ENCODE peak calls at places on chromosome 3, in nine cellular contexts. Z is stimulated activated CD4-positive, alpha-beta T cell treated with anti-CD3 and anti-CD28 coated beads, Interleukin-1b, Interleukin-23, amount 100 ng/mL, for 48 hours; X is SJSA1; L is lung microvascular endothelial cell; D is endodermal cell; H is substantia nigra; P is cardiac fibroblast; J is fibroblast of lung; C is Calu3. K is an unnamed sample.

GRCh38 chr3:50428007-50428633 is 68.8 kb upstream of the TMEM115 start:
- DNase-seq in C (peak; percentile 29), Z (no peak), L (no peak), P (peak; percentile 19), J (no peak), X (no peak), D (no peak), H (no peak), K (no peak)

GRCh38 chr3:85560088-85560790 is 601.5 kb downstream of the CADM2 start:
- DNase-seq in X (no peak), Z (no peak), D (no peak), C (peak; percentile 12), J (peak; percentile 85), H (no peak), L (no peak), P (peak; percentile 8), K (no peak)

GRCh38 chr3:187274977-187275338 is 16.6 kb downstream of the MASP1 start:
- DNase-seq in C (no peak), H (peak; percentile 45), J (no peak), D (peak; percentile 91), P (no peak), Z (no peak), X (no peak), L (no peak), K (no peak)

GRCh38 chr3:78801923-78802587 is 965.7 kb downstream of the ROBO1 start:
- DNase-seq in L (no peak), D (no peak), J (no peak), H (no peak), X (no peak), Z (no peak), C (no peak), P (no peak), K (no peak)

GRCh38 chr3:105842449-105842848 is 26.4 kb downstream of the CBLB start:
- DNase-seq in C (no peak), X (no peak), Z (no peak), P (no peak), H (no peak), J (no peak), L (no peak), D (no peak), K (no peak)

GRCh38 chr3:123104550-123104949 is 37.7 kb downstream of the PDIA5 start:
- DNase-seq in X (peak; percentile 80), H (no peak), C (peak; percentile 6), Z (no peak), J (peak; percentile 72), L (peak; percentile 62), P (peak; percentile 62), D (no peak), K (no peak)

GRCh38 chr3:56754753-56755365 is 46.9 kb downstream of the ARHGEF3 start:
- DNase-seq in D (no peak), Z (no peak), L (peak; percentile 80), J (no peak), P (no peak), X (no peak), C (no peak), H (no peak), K (no peak)

GRCh38 chr3:15523660-15524417 is 2.3 kb upstream of the COLQ start:
- DNase-seq in P (no peak), L (no peak), C (no peak), H (no peak), Z (no peak), D (no peak), J (no peak), X (no peak), K (no peak)